ENCODE peak calls at places on chromosomes 11 and 22, in nine cellular contexts. One of them, this sample, is unnamed.

GRCh38 chr11:128157423-128158298 is 429.7 kb downstream of the ETS1 start:
- DNase-seq in GM06990: peak
- DNase-seq in pancreas: no peak
- DNase-seq in Caco-2: peak
- DNase-seq in right lobe of liver: no peak
- DNase-seq in CD8-positive, alpha-beta memory T cell: peak
- DNase-seq in fibroblast of pulmonary artery: peak
- DNase-seq in K562: peak
- DNase-seq in choroid plexus epithelial cell: peak
- DNase-seq in this sample: peak

GRCh38 chr22:39173787-39174497 is 21.5 kb upstream of the CBX7 start:
- DNase-seq in GM06990: no peak
- DNase-seq in pancreas: no peak
- DNase-seq in Caco-2: no peak
- DNase-seq in right lobe of liver: peak
- DNase-seq in CD8-positive, alpha-beta memory T cell: no peak
- DNase-seq in fibroblast of pulmonary artery: no peak
- DNase-seq in K562: no peak
- DNase-seq in choroid plexus epithelial cell: peak
- DNase-seq in this sample: no peak

GRCh38 chr11:109728056-109728455 is 306.1 kb downstream of the C11orf87 start:
- DNase-seq in GM06990: no peak
- DNase-seq in pancreas: no peak
- DNase-seq in Caco-2: peak
- DNase-seq in right lobe of liver: no peak
- DNase-seq in CD8-positive, alpha-beta memory T cell: no peak
- DNase-seq in fibroblast of pulmonary artery: no peak
- DNase-seq in K562: no peak
- DNase-seq in choroid plexus epithelial cell: no peak
- DNase-seq in this sample: no peak

GRCh38 chr11:11620966-11621880 is 582 bp downstream of the GALNT18 start:
- DNase-seq in GM06990: peak
- DNase-seq in pancreas: peak
- DNase-seq in Caco-2: no peak
- DNase-seq in right lobe of liver: peak
- DNase-seq in CD8-positive, alpha-beta memory T cell: no peak
- DNase-seq in fibroblast of pulmonary artery: no peak
- DNase-seq in K562: no peak
- DNase-seq in choroid plexus epithelial cell: peak
- DNase-seq in this sample: peak

GRCh38 chr11:31813961-31814868 is 3.1 kb upstream of the PAX6 start:
- DNase-seq in GM06990: no peak
- DNase-seq in pancreas: no peak
- DNase-seq in Caco-2: no peak
- DNase-seq in right lobe of liver: no peak
- DNase-seq in CD8-positive, alpha-beta memory T cell: no peak
- DNase-seq in fibroblast of pulmonary artery: no peak
- DNase-seq in K562: no peak
- DNase-seq in choroid plexus epithelial cell: no peak
- DNase-seq in this sample: no peak

GRCh38 chr22:21876486-21877176 is 9.2 kb upstream of the MAPK1 start:
- DNase-seq in GM06990: peak
- DNase-seq in pancreas: no peak
- DNase-seq in Caco-2: no peak
- DNase-seq in right lobe of liver: peak
- DNase-seq in CD8-positive, alpha-beta memory T cell: no peak
- DNase-seq in fibroblast of pulmonary artery: peak
- DNase-seq in K562: peak
- DNase-seq in choroid plexus epithelial cell: peak
- DNase-seq in this sample: no peak

GRCh38 chr22:48394787-48395620 is 1432.7 kb downstream of the BRD1 start:
- DNase-seq in GM06990: no peak
- DNase-seq in pancreas: no peak
- DNase-seq in Caco-2: no peak
- DNase-seq in right lobe of liver: no peak
- DNase-seq in CD8-positive, alpha-beta memory T cell: no peak
- DNase-seq in fibroblast of pulmonary artery: no peak
- DNase-seq in K562: no peak
- DNase-seq in choroid plexus epithelial cell: no peak
- DNase-seq in this sample: no peak

GRCh38 chr11:111554532-111554931 is 14.0 kb downstream of the LAYN start:
- DNase-seq in GM06990: no peak
- DNase-seq in pancreas: no peak
- DNase-seq in Caco-2: no peak
- DNase-seq in right lobe of liver: no peak
- DNase-seq in CD8-positive, alpha-beta memory T cell: no peak
- DNase-seq in fibroblast of pulmonary artery: no peak
- DNase-seq in K562: no peak
- DNase-seq in choroid plexus epithelial cell: no peak
- DNase-seq in this sample: no peak

GRCh38 chr22:19905619-19906276 is 35.8 kb upstream of the COMT start:
- DNase-seq in GM06990: no peak
- DNase-seq in pancreas: no peak
- DNase-seq in Caco-2: no peak
- DNase-seq in right lobe of liver: no peak
- DNase-seq in CD8-positive, alpha-beta memory T cell: no peak
- DNase-seq in fibroblast of pulmonary artery: no peak
- DNase-seq in K562: no peak
- DNase-seq in choroid plexus epithelial cell: no peak
- DNase-seq in this sample: no peak

GRCh38 chr11:39806652-39807051 is 1652.8 kb downstream of the LRRC4C start:
- DNase-seq in GM06990: no peak
- DNase-seq in pancreas: no peak
- DNase-seq in Caco-2: no peak
- DNase-seq in right lobe of liver: no peak
- DNase-seq in CD8-positive, alpha-beta memory T cell: no peak
- DNase-seq in fibroblast of pulmonary artery: no peak
- DNase-seq in K562: no peak
- DNase-seq in choroid plexus epithelial cell: no peak
- DNase-seq in this sample: no peak

GRCh38 chr11:22432331-22433065 is 94.3 kb downstream of the SLC17A6 start:
- DNase-seq in GM06990: peak
- DNase-seq in pancreas: peak
- DNase-seq in Caco-2: no peak
- DNase-seq in right lobe of liver: no peak
- DNase-seq in CD8-positive, alpha-beta memory T cell: no peak
- DNase-seq in fibroblast of pulmonary artery: peak
- DNase-seq in K562: no peak
- DNase-seq in choroid plexus epithelial cell: peak
- DNase-seq in this sample: no peak

GRCh38 chr11:111460752-111461305 is 51.4 kb downstream of the BTG4 start:
- DNase-seq in GM06990: no peak
- DNase-seq in pancreas: no peak
- DNase-seq in Caco-2: no peak
- DNase-seq in right lobe of liver: no peak
- DNase-seq in CD8-positive, alpha-beta memory T cell: no peak
- DNase-seq in fibroblast of pulmonary artery: peak
- DNase-seq in K562: no peak
- DNase-seq in choroid plexus epithelial cell: peak
- DNase-seq in this sample: no peak

GRCh38 chr11:106491751-106492150 is 414.3 kb downstream of the AASDHPPT start:
- DNase-seq in GM06990: no peak
- DNase-seq in pancreas: no peak
- DNase-seq in Caco-2: no peak
- DNase-seq in right lobe of liver: no peak
- DNase-seq in CD8-positive, alpha-beta memory T cell: no peak
- DNase-seq in fibroblast of pulmonary artery: no peak
- DNase-seq in K562: no peak
- DNase-seq in choroid plexus epithelial cell: no peak
- DNase-seq in this sample: no peak

GRCh38 chr11:70483077-70483861 is 84.9 kb downstream of the CTTN start:
- DNase-seq in GM06990: peak
- DNase-seq in pancreas: peak
- DNase-seq in Caco-2: no peak
- DNase-seq in right lobe of liver: no peak
- DNase-seq in CD8-positive, alpha-beta memory T cell: no peak
- DNase-seq in fibroblast of pulmonary artery: peak
- DNase-seq in K562: peak
- DNase-seq in choroid plexus epithelial cell: peak
- DNase-seq in this sample: peak

GRCh38 chr11:72413914-72414628 is 20.3 kb downstream of the CLPB start:
- DNase-seq in GM06990: peak
- DNase-seq in pancreas: peak
- DNase-seq in Caco-2: peak
- DNase-seq in right lobe of liver: peak
- DNase-seq in CD8-positive, alpha-beta memory T cell: peak
- DNase-seq in fibroblast of pulmonary artery: peak
- DNase-seq in K562: peak
- DNase-seq in choroid plexus epithelial cell: peak
- DNase-seq in this sample: peak

GRCh38 chr11:12724301-12725046 is 50.3 kb downstream of the TEAD1 start:
- DNase-seq in GM06990: no peak
- DNase-seq in pancreas: peak
- DNase-seq in Caco-2: peak
- DNase-seq in right lobe of liver: peak
- DNase-seq in CD8-positive, alpha-beta memory T cell: no peak
- DNase-seq in fibroblast of pulmonary artery: peak
- DNase-seq in K562: peak
- DNase-seq in choroid plexus epithelial cell: peak
- DNase-seq in this sample: peak
- H3K4me3 ChIP-seq in GM06990: no peak
- H3K4me3 ChIP-seq in pancreas: no peak
- H3K4me3 ChIP-seq in Caco-2: no peak
- H3K4me3 ChIP-seq in right lobe of liver: no peak
- H3K4me3 ChIP-seq in CD8-positive, alpha-beta memory T cell: no peak
- H3K4me3 ChIP-seq in fibroblast of pulmonary artery: no peak
- H3K4me3 ChIP-seq in K562: no peak
- H3K4me3 ChIP-seq in choroid plexus epithelial cell: no peak
- H3K4me3 ChIP-seq in this sample: no peak

DNA sequence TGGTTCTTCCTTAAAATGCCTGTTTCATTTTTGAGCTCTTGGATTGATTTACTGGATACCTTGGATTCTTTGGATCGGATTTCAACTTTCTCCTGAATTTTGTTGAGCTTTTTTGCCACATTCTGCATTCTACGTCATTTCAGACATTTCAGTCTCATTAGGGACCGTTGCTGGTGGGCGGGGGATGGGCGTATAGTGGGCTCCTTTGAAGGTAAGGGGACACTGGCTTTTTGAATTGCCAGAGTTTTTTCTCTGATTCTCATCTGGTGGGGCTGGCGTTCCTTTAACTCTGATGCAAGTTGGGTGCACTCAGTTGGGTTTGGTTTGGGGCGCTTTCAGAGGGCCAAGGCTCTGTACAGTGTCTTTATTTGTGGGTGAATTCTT is 216.5 kb downstream of the DYNC2H1 start:
- DNase-seq in GM06990: no peak
- DNase-seq in pancreas: no peak
- DNase-seq in Caco-2: no peak
- DNase-seq in right lobe of liver: no peak
- DNase-seq in CD8-positive, alpha-beta memory T cell: no peak
- DNase-seq in fibroblast of pulmonary artery: no peak
- DNase-seq in K562: no peak
- DNase-seq in choroid plexus epithelial cell: no peak
- DNase-seq in this sample: no peak
- H3K4me3 ChIP-seq in GM06990: no peak
- H3K4me3 ChIP-seq in pancreas: no peak
- H3K4me3 ChIP-seq in Caco-2: no peak
- H3K4me3 ChIP-seq in right lobe of liver: no peak
- H3K4me3 ChIP-seq in CD8-positive, alpha-beta memory T cell: no peak
- H3K4me3 ChIP-seq in fibroblast of pulmonary artery: no peak
- H3K4me3 ChIP-seq in K562: no peak
- H3K4me3 ChIP-seq in choroid plexus epithelial cell: no peak
- H3K4me3 ChIP-seq in this sample: no peak

GRCh38 chr11:35318309-35318708 is 101.0 kb downstream of the SLC1A2 start:
- DNase-seq in GM06990: no peak
- DNase-seq in pancreas: no peak
- DNase-seq in Caco-2: no peak
- DNase-seq in right lobe of liver: no peak
- DNase-seq in CD8-positive, alpha-beta memory T cell: no peak
- DNase-seq in fibroblast of pulmonary artery: no peak
- DNase-seq in K562: no peak
- DNase-seq in choroid plexus epithelial cell: no peak
- DNase-seq in this sample: no peak

GRCh38 chr11:35317253-35317652 is 102.1 kb downstream of the SLC1A2 start:
- DNase-seq in GM06990: no peak
- DNase-seq in pancreas: peak
- DNase-seq in Caco-2: no peak
- DNase-seq in right lobe of liver: no peak
- DNase-seq in CD8-positive, alpha-beta memory T cell: no peak
- DNase-seq in fibroblast of pulmonary artery: no peak
- DNase-seq in K562: no peak
- DNase-seq in choroid plexus epithelial cell: no peak
- DNase-seq in this sample: no peak

GRCh38 chr11:35316161-35316560 is 103.2 kb downstream of the SLC1A2 start:
- DNase-seq in GM06990: no peak
- DNase-seq in pancreas: no peak
- DNase-seq in Caco-2: no peak
- DNase-seq in right lobe of liver: no peak
- DNase-seq in CD8-positive, alpha-beta memory T cell: no peak
- DNase-seq in fibroblast of pulmonary artery: no peak
- DNase-seq in K562: no peak
- DNase-seq in choroid plexus epithelial cell: peak
- DNase-seq in this sample: no peak

GRCh38 chr11:35308157-35308556 is 111.2 kb downstream of the SLC1A2 start:
- DNase-seq in GM06990: no peak
- DNase-seq in pancreas: no peak
- DNase-seq in Caco-2: no peak
- DNase-seq in right lobe of liver: no peak
- DNase-seq in CD8-positive, alpha-beta memory T cell: no peak
- DNase-seq in fibroblast of pulmonary artery: no peak
- DNase-seq in K562: no peak
- DNase-seq in choroid plexus epithelial cell: no peak
- DNase-seq in this sample: no peak

GRCh38 chr11:35313066-35313765 is 106.1 kb downstream of the SLC1A2 start:
- DNase-seq in GM06990: peak
- DNase-seq in pancreas: no peak
- DNase-seq in Caco-2: no peak
- DNase-seq in right lobe of liver: no peak
- DNase-seq in CD8-positive, alpha-beta memory T cell: no peak
- DNase-seq in fibroblast of pulmonary artery: no peak
- DNase-seq in K562: no peak
- DNase-seq in choroid plexus epithelial cell: no peak
- DNase-seq in this sample: no peak
- H3K4me3 ChIP-seq in GM06990: no peak
- H3K4me3 ChIP-seq in pancreas: no peak
- H3K4me3 ChIP-seq in Caco-2: no peak
- H3K4me3 ChIP-seq in right lobe of liver: no peak
- H3K4me3 ChIP-seq in CD8-positive, alpha-beta memory T cell: no peak
- H3K4me3 ChIP-seq in fibroblast of pulmonary artery: no peak
- H3K4me3 ChIP-seq in K562: no peak
- H3K4me3 ChIP-seq in choroid plexus epithelial cell: no peak
- H3K4me3 ChIP-seq in this sample: no peak

DNA sequence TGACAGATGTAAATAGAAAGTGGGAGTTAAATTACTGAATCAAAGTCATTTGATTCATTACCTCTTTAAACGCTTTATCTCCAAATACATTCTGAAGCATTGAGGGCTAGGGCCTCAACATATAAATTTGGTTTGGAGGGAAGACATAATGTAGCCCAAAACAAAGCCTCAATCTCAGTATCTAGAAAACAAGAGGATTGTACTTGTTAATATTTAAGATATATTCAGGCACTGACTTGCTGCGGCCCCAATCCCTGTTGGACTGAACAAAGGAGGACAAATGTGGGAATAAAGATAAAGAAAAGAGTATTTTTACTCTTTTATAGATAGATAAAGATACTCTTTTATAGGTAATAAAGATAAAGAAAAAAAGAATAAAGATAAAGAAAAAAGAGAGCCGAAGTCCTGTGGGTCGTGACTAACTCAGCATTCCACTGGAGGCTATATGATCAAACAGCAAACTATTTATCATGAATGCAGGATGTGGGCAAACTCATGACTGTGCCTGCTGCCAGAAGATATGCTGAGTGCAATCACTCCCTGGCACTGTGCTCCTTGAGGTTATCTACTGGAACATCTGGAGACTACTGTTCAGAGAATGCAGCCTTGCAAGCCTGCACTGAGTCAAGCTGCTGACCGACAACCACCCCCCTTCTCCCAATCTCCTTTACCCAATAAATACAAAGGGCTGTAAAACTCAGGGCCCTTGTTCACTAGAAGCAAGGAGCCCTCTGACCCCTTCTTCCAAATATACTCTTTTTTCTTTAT is 6.9 kb downstream of the OR10V1 start:
- DNase-seq in GM06990: no peak
- DNase-seq in pancreas: no peak
- DNase-seq in Caco-2: peak
- DNase-seq in right lobe of liver: no peak
- DNase-seq in CD8-positive, alpha-beta memory T cell: no peak
- DNase-seq in fibroblast of pulmonary artery: peak
- DNase-seq in K562: peak
- DNase-seq in choroid plexus epithelial cell: peak
- DNase-seq in this sample: no peak
- H3K4me3 ChIP-seq in GM06990: no peak
- H3K4me3 ChIP-seq in pancreas: no peak
- H3K4me3 ChIP-seq in Caco-2: no peak
- H3K4me3 ChIP-seq in right lobe of liver: no peak
- H3K4me3 ChIP-seq in CD8-positive, alpha-beta memory T cell: no peak
- H3K4me3 ChIP-seq in fibroblast of pulmonary artery: no peak
- H3K4me3 ChIP-seq in K562: no peak
- H3K4me3 ChIP-seq in choroid plexus epithelial cell: no peak
- H3K4me3 ChIP-seq in this sample: no peak

This sample was measured in lung.